ENCODE peak calls at places on chromosomes 5 and 9, in five cellular contexts. U, Y, I, A and S are unnamed samples.

GRCh38 chr9:84338792-84339191 is 1.8 kb downstream of the SLC28A3 start:
- DNase-seq in U (no peak), Y (no peak), I (no peak), A (no peak), S (no peak)

GRCh38 chr9:16864741-16865434 is 5.6 kb downstream of the BNC2 start:
- DNase-seq in U (no peak), Y (no peak), I (no peak), A (no peak), S (no peak)

GRCh38 chr9:87711857-87712800 is 13.8 kb upstream of the CTSL start:
- DNase-seq in U (no peak), Y (no peak), I (no peak), A (peak), S (no peak)

GRCh38 chr9:130738281-130738680 is 44.7 kb downstream of the EXOSC2 start:
- DNase-seq in U (no peak), Y (no peak), I (no peak), A (no peak), S (no peak)

GRCh38 chr5:168851902-168852321 is 272.7 kb upstream of the PANK3 start:
- DNase-seq in U (no peak), Y (no peak), I (no peak), A (no peak), S (no peak)

GRCh38 chr9:123929177-123929869 is 603 bp downstream of the DENND1A start:
- DNase-seq in U (no peak), Y (no peak), I (no peak), A (peak), S (no peak)

GRCh38 chr9:82695704-82696103 is 367.2 kb downstream of the RASEF start:
- DNase-seq in U (no peak), Y (no peak), I (no peak), A (peak), S (no peak)

GRCh38 chr9:98430535-98430934 is 175.1 kb upstream of the TBC1D2 start:
- DNase-seq in U (no peak), Y (no peak), I (no peak), A (no peak), S (no peak)

GRCh38 chr5:92945630-92946097 is 635.4 kb downstream of the NR2F1-AS1 start:
- DNase-seq in U (no peak), Y (no peak), I (no peak), A (no peak), S (no peak)